ENCODE peak calls at places on chromosome 19, in seven cellular contexts. H, Z, I, R, W, C and K are unnamed samples.

GRCh38 chr19:40802300-40803169 is 3.5 kb downstream of the EGLN2 start:
- DNase-seq in C (no peak), H (no peak), Z (no peak), R (no peak), W (no peak), I (no peak), K (no peak)

GRCh38 chr19:40264314-40265054 is 20.7 kb downstream of the AKT2 start:
- DNase-seq in R (no peak), H (no peak), W (no peak), Z (no peak), C (no peak), I (no peak), K (no peak)

GRCh38 chr19:3710265-3710812 is 2.2 kb downstream of the TJP3 start:
- DNase-seq in R (no peak), H (no peak), Z (peak), W (peak), C (no peak), I (peak), K (no peak)

GRCh38 chr19:4738734-4739133 is 15.1 kb upstream of the DPP9 start:
- DNase-seq in R (no peak), H (no peak), Z (peak), W (peak), I (no peak), C (no peak), K (no peak)

GRCh38 chr19:17762505-17763229 is 11.4 kb downstream of the FCHO1 start:
- DNase-seq in I (peak), H (peak), C (no peak), W (no peak), Z (peak), R (no peak), K (no peak)

GRCh38 chr19:48006762-48007161 is 12.3 kb downstream of the ELSPBP1 start:
- DNase-seq in W (no peak), C (no peak), H (no peak), Z (no peak), R (no peak), I (no peak), K (no peak)

GRCh38 chr19:40962460-40962961 is 28.6 kb upstream of the CYP2B6 start:
- DNase-seq in W (no peak), C (no peak), Z (peak), R (no peak), H (no peak), I (peak), K (no peak)

GRCh38 chr19:43595605-43595998 is 332 bp downstream of the IRGQ start:
- DNase-seq in Z (no peak), C (peak), W (no peak), R (no peak), I (no peak), H (no peak), K (no peak)

GRCh38 chr19:17406039-17406886 is 833 bp upstream of the BST2 start:
- DNase-seq in Z (peak), W (no peak), I (peak), H (no peak), R (no peak), C (peak), K (no peak)

GRCh38 chr19:55348317-55349034 is 6.0 kb downstream of the COX6B2 start:
- DNase-seq in C (no peak), I (no peak), H (peak), R (no peak), Z (no peak), W (no peak), K (no peak)

GRCh38 chr19:45577111-45577905 is 7.3 kb downstream of the OPA3 start:
- DNase-seq in I (peak), W (no peak), C (no peak), R (no peak), Z (peak), H (no peak), K (no peak)

GRCh38 chr19:31083122-31083521 is 266.1 kb downstream of the TSHZ3 start:
- DNase-seq in R (no peak), H (no peak), W (no peak), Z (no peak), I (no peak), C (no peak), K (no peak)

GRCh38 chr19:17332677-17333581 is 1.7 kb downstream of the ANO8 start:
- DNase-seq in R (no peak), W (no peak), H (peak), C (no peak), I (peak), Z (peak), K (no peak)

GRCh38 chr19:38395381-38396127 is 7.1 kb downstream of the SPRED3 start:
- DNase-seq in R (no peak), C (peak), I (no peak), W (no peak), H (no peak), Z (no peak), K (peak)

GRCh38 chr19:34193439-34193838 is 21.1 kb downstream of the LSM14A start:
- DNase-seq in H (no peak), Z (no peak), R (no peak), I (no peak), C (no peak), W (no peak), K (no peak)

GRCh38 chr19:38211779-38212178 is 12.2 kb downstream of the DPF1 start:
- DNase-seq in R (no peak), W (no peak), H (no peak), I (no peak), Z (no peak), C (no peak), K (no peak)

GRCh38 chr19:19115954-19116353 is 22.3 kb downstream of the TMEM161A start:
- DNase-seq in I (peak), C (peak), Z (peak), W (no peak), R (peak), H (peak), K (peak)

GRCh38 chr19:19463348-19464117 is 51.8 kb downstream of the TSSK6 start:
- DNase-seq in H (no peak), W (no peak), I (no peak), Z (peak), R (no peak), C (no peak), K (no peak)

GRCh38 chr19:4984106-4984380 is 15.1 kb downstream of the KDM4B start:
- DNase-seq in Z (no peak), C (no peak), I (no peak), W (no peak), R (no peak), H (no peak), K (no peak)

GRCh38 chr19:42255766-42256750 is 1.1 kb upstream of the ERF start:
- DNase-seq in R (no peak), Z (peak), I (peak), H (peak), C (no peak), W (no peak), K (no peak)

GRCh38 chr19:369256-369655 is 24.7 kb upstream of the MIER2 start:
- DNase-seq in W (no peak), R (no peak), I (no peak), Z (no peak), H (no peak), C (peak), K (no peak)

GRCh38 chr19:50252111-50252886 is 48.9 kb downstream of the MYH14 start:
- DNase-seq in H (peak), W (no peak), C (peak), I (peak), Z (no peak), R (no peak), K (no peak)

GRCh38 chr19:35011737-35012682 is 11.9 kb downstream of the GRAMD1A start:
- DNase-seq in I (no peak), H (no peak), C (no peak), W (no peak), R (peak), Z (no peak), K (no peak)

GRCh38 chr19:48308695-48309586 is 16.4 kb upstream of the EMP3 start:
- DNase-seq in H (no peak), Z (peak), W (no peak), C (no peak), R (no peak), I (no peak), K (no peak)

GRCh38 chr19:58544591-58545285 is 874 bp downstream of the TRIM28 start:
- DNase-seq in Z (peak), W (no peak), C (peak), R (peak), H (peak), I (peak), K (peak)

GRCh38 chr19:1945899-1946298 is 4.9 kb downstream of the CSNK1G2 start:
- DNase-seq in W (no peak), R (no peak), I (peak), H (peak), C (peak), Z (peak), K (peak)

GRCh38 chr19:8451885-8452284 is 7.1 kb downstream of the HNRNPM start:
- DNase-seq in Z (peak), W (no peak), I (peak), C (no peak), H (no peak), R (no peak), K (no peak)

GRCh38 chr19:48010932-48011758 is 16.7 kb downstream of the ELSPBP1 start:
- DNase-seq in Z (no peak), R (no peak), W (no peak), C (no peak), H (no peak), I (no peak), K (no peak)

GRCh38 chr19:23779645-23780044 is 21.0 kb upstream of the ZNF681 start:
- DNase-seq in R (no peak), Z (no peak), W (no peak), I (no peak), C (no peak), H (no peak), K (no peak)

GRCh38 chr19:48573163-48573505 is 21.2 kb downstream of the SULT2B1 start:
- DNase-seq in C (no peak), I (no peak), W (no peak), Z (no peak), H (no peak), R (no peak), K (no peak)

GRCh38 chr19:14731200-14731599 is 41.4 kb downstream of the ZNF333 start:
- DNase-seq in R (no peak), W (no peak), C (no peak), I (peak), H (no peak), Z (no peak), K (no peak)

GRCh38 chr19:12202250-12202649 is 39.4 kb downstream of the ZNF136 start:
- DNase-seq in C (peak), Z (no peak), H (no peak), W (no peak), R (peak), I (peak), K (peak)

GRCh38 chr19:46603752-46604241 is 2.7 kb downstream of the CALM3 start:
- DNase-seq in I (no peak), C (peak), R (no peak), W (no peak), H (no peak), Z (no peak), K (no peak)

GRCh38 chr19:16262618-16263017 is 62.0 kb upstream of the KLF2 start:
- DNase-seq in W (peak), I (no peak), H (no peak), R (no peak), Z (no peak), C (no peak), K (no peak)